ENCODE peak calls at places on chromosomes 16 and 17, in eight cellular contexts. One of them, this sample, is unnamed.

GRCh38 chr16:6267682-6268081 is 1065.0 kb upstream of the RBFOX1 start:
- DNase-seq in cerebellar cortex: no peak
- DNase-seq in NCI-H345: no peak
- DNase-seq in left cardiac atrium: no peak
- DNase-seq in GM04504: no peak
- DNase-seq in ovary: no peak
- DNase-seq in fibroblast of lung: no peak
- DNase-seq in SK-MEL-5: no peak
- DNase-seq in this sample: no peak

GRCh38 chr17:57589151-57590034 is 155.7 kb downstream of the CCDC182 start:
- DNase-seq in GM04504: no peak
- DNase-seq in NCI-H345: no peak
- DNase-seq in cerebellar cortex: no peak
- DNase-seq in SK-MEL-5: no peak
- DNase-seq in fibroblast of lung: no peak
- DNase-seq in left cardiac atrium: no peak
- DNase-seq in ovary: no peak
- DNase-seq in this sample: peak; percentile 63

GRCh38 chr16:50595854-50596253 is 47.7 kb downstream of the NKD1 start:
- DNase-seq in NCI-H345: no peak
- DNase-seq in SK-MEL-5: no peak
- DNase-seq in cerebellar cortex: no peak
- DNase-seq in GM04504: no peak
- DNase-seq in left cardiac atrium: no peak
- DNase-seq in fibroblast of lung: no peak
- DNase-seq in ovary: no peak
- DNase-seq in this sample: peak; percentile 44

GRCh38 chr16:23909792-23910418 is 74.1 kb downstream of the PRKCB start:
- DNase-seq in GM04504: no peak
- DNase-seq in ovary: no peak
- DNase-seq in left cardiac atrium: no peak
- DNase-seq in cerebellar cortex: no peak
- DNase-seq in SK-MEL-5: no peak
- DNase-seq in NCI-H345: no peak
- DNase-seq in fibroblast of lung: no peak
- DNase-seq in this sample: no peak

GRCh38 chr17:79046501-79047280 is 22.7 kb downstream of the C1QTNF1 start:
- DNase-seq in cerebellar cortex: no peak
- DNase-seq in SK-MEL-5: no peak
- DNase-seq in ovary: peak; percentile 30
- DNase-seq in fibroblast of lung: no peak
- DNase-seq in GM04504: no peak
- DNase-seq in left cardiac atrium: peak; percentile 50
- DNase-seq in NCI-H345: no peak
- DNase-seq in this sample: peak; percentile 79

GRCh38 chr17:48497103-48497502 is 33.7 kb downstream of the HOXB1 start:
- DNase-seq in cerebellar cortex: no peak
- DNase-seq in NCI-H345: no peak
- DNase-seq in left cardiac atrium: no peak
- DNase-seq in SK-MEL-5: no peak
- DNase-seq in fibroblast of lung: peak; percentile 55
- DNase-seq in GM04504: no peak
- DNase-seq in ovary: no peak
- DNase-seq in this sample: no peak

GRCh38 chr16:11258553-11259287 is 2.7 kb upstream of the SOCS1 start:
- DNase-seq in NCI-H345: no peak
- DNase-seq in ovary: no peak
- DNase-seq in GM04504: no peak
- DNase-seq in fibroblast of lung: peak; percentile 33
- DNase-seq in left cardiac atrium: peak; percentile 71
- DNase-seq in cerebellar cortex: no peak
- DNase-seq in SK-MEL-5: peak; percentile 24
- DNase-seq in this sample: no peak

GRCh38 chr17:4786516-4786915 is 352 bp upstream of the VMO1 start:
- DNase-seq in SK-MEL-5: no peak
- DNase-seq in GM04504: no peak
- DNase-seq in cerebellar cortex: peak; percentile 50
- DNase-seq in left cardiac atrium: no peak
- DNase-seq in NCI-H345: no peak
- DNase-seq in fibroblast of lung: no peak
- DNase-seq in ovary: no peak
- DNase-seq in this sample: no peak

GRCh38 chr16:28549301-28549899 is 4.3 kb upstream of the SGF29 start:
- DNase-seq in cerebellar cortex: peak; percentile 61
- DNase-seq in SK-MEL-5: peak; percentile 55
- DNase-seq in GM04504: no peak
- DNase-seq in left cardiac atrium: no peak
- DNase-seq in fibroblast of lung: peak; percentile 69
- DNase-seq in NCI-H345: peak; percentile 2
- DNase-seq in ovary: no peak
- DNase-seq in this sample: no peak

GRCh38 chr16:86669285-86669805 is 91.0 kb downstream of the FOXL1 start:
- DNase-seq in NCI-H345: no peak
- DNase-seq in fibroblast of lung: no peak
- DNase-seq in left cardiac atrium: no peak
- DNase-seq in cerebellar cortex: no peak
- DNase-seq in SK-MEL-5: no peak
- DNase-seq in GM04504: no peak
- DNase-seq in ovary: no peak
- DNase-seq in this sample: no peak

GRCh38 chr16:58419241-58420012 is 27.2 kb downstream of the GINS3 start:
- DNase-seq in fibroblast of lung: no peak
- DNase-seq in GM04504: no peak
- DNase-seq in cerebellar cortex: no peak
- DNase-seq in NCI-H345: no peak
- DNase-seq in SK-MEL-5: no peak
- DNase-seq in ovary: no peak
- DNase-seq in left cardiac atrium: no peak
- DNase-seq in this sample: no peak

GRCh38 chr17:57810740-57811632 is 38.9 kb downstream of the MRPS23 start:
- DNase-seq in ovary: peak; percentile 76
- DNase-seq in SK-MEL-5: no peak
- DNase-seq in NCI-H345: peak; percentile 30
- DNase-seq in cerebellar cortex: peak; percentile 63
- DNase-seq in fibroblast of lung: peak; percentile 23
- DNase-seq in GM04504: peak; percentile 22
- DNase-seq in left cardiac atrium: peak; percentile 46
- DNase-seq in this sample: peak; percentile 77

GRCh38 chr16:85253127-85253941 is 141.1 kb upstream of the CIBAR2 start:
- DNase-seq in GM04504: no peak
- DNase-seq in left cardiac atrium: peak; percentile 53
- DNase-seq in SK-MEL-5: peak; percentile 52
- DNase-seq in NCI-H345: peak; percentile 22
- DNase-seq in cerebellar cortex: no peak
- DNase-seq in fibroblast of lung: no peak
- DNase-seq in ovary: peak; percentile 71
- DNase-seq in this sample: peak; percentile 89

GRCh38 chr17:81701288-81702071 is 1.7 kb upstream of the MRPL12 start:
- DNase-seq in GM04504: no peak
- DNase-seq in fibroblast of lung: no peak
- DNase-seq in SK-MEL-5: no peak
- DNase-seq in NCI-H345: no peak
- DNase-seq in cerebellar cortex: no peak
- DNase-seq in ovary: no peak
- DNase-seq in left cardiac atrium: no peak
- DNase-seq in this sample: no peak

GRCh38 chr17:69404398-69404797 is 10.1 kb upstream of the MAP2K6 start:
- DNase-seq in SK-MEL-5: no peak
- DNase-seq in fibroblast of lung: peak; percentile 47
- DNase-seq in NCI-H345: no peak
- DNase-seq in ovary: no peak
- DNase-seq in GM04504: peak; percentile 17
- DNase-seq in cerebellar cortex: no peak
- DNase-seq in left cardiac atrium: no peak
- DNase-seq in this sample: no peak

GRCh38 chr16:306911-307370 is 24.0 kb downstream of the PDIA2 start:
- DNase-seq in cerebellar cortex: no peak
- DNase-seq in NCI-H345: no peak
- DNase-seq in GM04504: no peak
- DNase-seq in fibroblast of lung: no peak
- DNase-seq in left cardiac atrium: no peak
- DNase-seq in ovary: no peak
- DNase-seq in SK-MEL-5: no peak
- DNase-seq in this sample: no peak

GRCh38 chr17:64653325-64653984 is 8.7 kb downstream of the SMURF2 start:
- DNase-seq in GM04504: no peak
- DNase-seq in SK-MEL-5: no peak
- DNase-seq in cerebellar cortex: no peak
- DNase-seq in left cardiac atrium: no peak
- DNase-seq in fibroblast of lung: peak; percentile 70
- DNase-seq in NCI-H345: no peak
- DNase-seq in ovary: no peak
- DNase-seq in this sample: no peak

GRCh38 chr16:9139965-9140364 is 48.5 kb downstream of the HAPSTR1 start:
- DNase-seq in GM04504: no peak
- DNase-seq in left cardiac atrium: no peak
- DNase-seq in cerebellar cortex: peak; percentile 58
- DNase-seq in SK-MEL-5: peak; percentile 90
- DNase-seq in NCI-H345: no peak
- DNase-seq in ovary: no peak
- DNase-seq in fibroblast of lung: peak; percentile 31
- DNase-seq in this sample: peak; percentile 45

GRCh38 chr17:68800731-68801130 is 154.5 kb downstream of the ABCA8 start:
- DNase-seq in left cardiac atrium: no peak
- DNase-seq in SK-MEL-5: no peak
- DNase-seq in fibroblast of lung: no peak
- DNase-seq in NCI-H345: no peak
- DNase-seq in cerebellar cortex: no peak
- DNase-seq in GM04504: no peak
- DNase-seq in ovary: no peak
- DNase-seq in this sample: no peak

GRCh38 chr17:63446218-63446980 is at the start of gene CYB561:
- DNase-seq in fibroblast of lung: peak; percentile 59
- DNase-seq in ovary: peak; percentile 90
- DNase-seq in cerebellar cortex: peak; percentile 46
- DNase-seq in left cardiac atrium: peak; percentile 86
- DNase-seq in GM04504: peak; percentile 38
- DNase-seq in NCI-H345: peak; percentile 84
- DNase-seq in SK-MEL-5: peak; percentile 37
- DNase-seq in this sample: peak; percentile 94

GRCh38 chr17:57455063-57455914 is 199.0 kb downstream of the MSI2 start:
- DNase-seq in fibroblast of lung: peak; percentile 26
- DNase-seq in NCI-H345: no peak
- DNase-seq in ovary: peak; percentile 50
- DNase-seq in cerebellar cortex: peak; percentile 48
- DNase-seq in left cardiac atrium: no peak
- DNase-seq in SK-MEL-5: no peak
- DNase-seq in GM04504: no peak
- DNase-seq in this sample: no peak

GRCh38 chr16:88799569-88800276 is 3.9 kb upstream of the CDT1 start:
- DNase-seq in NCI-H345: no peak
- DNase-seq in left cardiac atrium: no peak
- DNase-seq in GM04504: no peak
- DNase-seq in fibroblast of lung: peak; percentile 30
- DNase-seq in ovary: no peak
- DNase-seq in SK-MEL-5: no peak
- DNase-seq in cerebellar cortex: no peak
- DNase-seq in this sample: no peak

GRCh38 chr17:46950997-46951621 is 27.9 kb downstream of the RPRML start:
- DNase-seq in left cardiac atrium: no peak
- DNase-seq in cerebellar cortex: no peak
- DNase-seq in GM04504: no peak
- DNase-seq in NCI-H345: no peak
- DNase-seq in ovary: no peak
- DNase-seq in fibroblast of lung: no peak
- DNase-seq in SK-MEL-5: no peak
- DNase-seq in this sample: no peak

GRCh38 chr17:49551221-49552069 is 24.2 kb upstream of the NXPH3 start:
- DNase-seq in SK-MEL-5: no peak
- DNase-seq in left cardiac atrium: no peak
- DNase-seq in ovary: no peak
- DNase-seq in cerebellar cortex: no peak
- DNase-seq in NCI-H345: no peak
- DNase-seq in fibroblast of lung: no peak
- DNase-seq in GM04504: no peak
- DNase-seq in this sample: no peak

GRCh38 chr16:48165961-48166578 is 10.3 kb upstream of the ABCC12 start:
- DNase-seq in GM04504: no peak
- DNase-seq in cerebellar cortex: no peak
- DNase-seq in NCI-H345: peak; percentile 1
- DNase-seq in fibroblast of lung: peak; percentile 13
- DNase-seq in left cardiac atrium: no peak
- DNase-seq in ovary: no peak
- DNase-seq in SK-MEL-5: peak; percentile 76
- DNase-seq in this sample: no peak

GRCh38 chr16:4517812-4518211 is 20.8 kb downstream of the CDIP1 start:
- DNase-seq in cerebellar cortex: peak; percentile 88
- DNase-seq in left cardiac atrium: no peak
- DNase-seq in GM04504: no peak
- DNase-seq in NCI-H345: peak; percentile 35
- DNase-seq in SK-MEL-5: peak; percentile 70
- DNase-seq in ovary: no peak
- DNase-seq in fibroblast of lung: peak; percentile 39
- DNase-seq in this sample: peak; percentile 36

GRCh38 chr17:56629450-56630187 is 36.1 kb downstream of the NOG start:
- DNase-seq in fibroblast of lung: peak; percentile 9
- DNase-seq in SK-MEL-5: peak; percentile 59
- DNase-seq in GM04504: no peak
- DNase-seq in ovary: no peak
- DNase-seq in cerebellar cortex: no peak
- DNase-seq in left cardiac atrium: no peak
- DNase-seq in NCI-H345: no peak
- DNase-seq in this sample: no peak

GRCh38 chr16:29808219-29808900 is 2.0 kb downstream of the MAZ start:
- DNase-seq in fibroblast of lung: no peak
- DNase-seq in SK-MEL-5: peak; percentile 20
- DNase-seq in GM04504: no peak
- DNase-seq in cerebellar cortex: no peak
- DNase-seq in ovary: peak; percentile 61
- DNase-seq in NCI-H345: no peak
- DNase-seq in left cardiac atrium: no peak
- DNase-seq in this sample: no peak

GRCh38 chr16:50591800-50592771 is 43.9 kb downstream of the NKD1 start:
- DNase-seq in ovary: peak; percentile 84
- DNase-seq in GM04504: no peak
- DNase-seq in SK-MEL-5: no peak
- DNase-seq in NCI-H345: peak; percentile 51
- DNase-seq in left cardiac atrium: peak; percentile 78
- DNase-seq in fibroblast of lung: no peak
- DNase-seq in cerebellar cortex: peak; percentile 90
- DNase-seq in this sample: peak; percentile 91

GRCh38 chr17:49469831-49470568 is 25.1 kb upstream of the NGFR start:
- DNase-seq in SK-MEL-5: no peak
- DNase-seq in left cardiac atrium: peak; percentile 57
- DNase-seq in NCI-H345: no peak
- DNase-seq in cerebellar cortex: no peak
- DNase-seq in fibroblast of lung: no peak
- DNase-seq in ovary: peak; percentile 48
- DNase-seq in GM04504: no peak
- DNase-seq in this sample: no peak

GRCh38 chr16:89155184-89155679 is 16.3 kb upstream of the CDH15 start:
- DNase-seq in SK-MEL-5: no peak
- DNase-seq in GM04504: peak; percentile 71
- DNase-seq in NCI-H345: no peak
- DNase-seq in ovary: peak; percentile 88
- DNase-seq in left cardiac atrium: peak; percentile 74
- DNase-seq in fibroblast of lung: peak; percentile 87
- DNase-seq in cerebellar cortex: no peak
- DNase-seq in this sample: no peak

GRCh38 chr17:33145941-33146340 is 147.2 kb downstream of the ASIC2 start:
- DNase-seq in SK-MEL-5: no peak
- DNase-seq in NCI-H345: no peak
- DNase-seq in left cardiac atrium: no peak
- DNase-seq in fibroblast of lung: no peak
- DNase-seq in cerebellar cortex: no peak
- DNase-seq in ovary: no peak
- DNase-seq in GM04504: no peak
- DNase-seq in this sample: no peak

GRCh38 chr17:54493691-54494090 is 407.0 kb upstream of the TOM1L1 start:
- DNase-seq in fibroblast of lung: no peak
- DNase-seq in ovary: no peak
- DNase-seq in GM04504: no peak
- DNase-seq in SK-MEL-5: no peak
- DNase-seq in left cardiac atrium: no peak
- DNase-seq in NCI-H345: no peak
- DNase-seq in cerebellar cortex: no peak
- DNase-seq in this sample: no peak

GRCh38 chr16:75837264-75837663 is 111.0 kb upstream of the CPHXL start:
- DNase-seq in SK-MEL-5: no peak
- DNase-seq in NCI-H345: no peak
- DNase-seq in cerebellar cortex: no peak
- DNase-seq in GM04504: no peak
- DNase-seq in ovary: no peak
- DNase-seq in left cardiac atrium: no peak
- DNase-seq in fibroblast of lung: no peak
- DNase-seq in this sample: no peak

This sample was measured in aorta.